ENCODE peak calls at places on chromosomes 4 and X, in five cellular contexts. R is fibroblast of the aortic adventitia, A is dorsolateral prefrontal cortex, G is fibroblast of lung, J is choroid plexus epithelial cell. T is an unnamed sample.

GRCh38 chr4:174365018-174365587 is 81.4 kb downstream of the CEP44 start:
- DNase-seq in A (no peak), J (peak; percentile 74), G (peak; percentile 20), R (peak; percentile 76), T (no peak)

GRCh38 chr4:14180166-14180565 is 552.6 kb upstream of the BOD1L1 start:
- DNase-seq in A (no peak), R (no peak), J (no peak), G (no peak), T (no peak)

GRCh38 chr4:124409044-124409443 is 303.5 kb downstream of the ANKRD50 start:
- DNase-seq in R (peak; percentile 27), G (peak; percentile 73), J (peak; percentile 64), A (no peak), T (no peak)

GRCh38 chr4:174136013-174136412 is 147.5 kb downstream of the FBXO8 start:
- DNase-seq in J (no peak), G (no peak), A (no peak), R (peak; percentile 64), T (no peak)

GRCh38 chrX:19810809-19811208 is 76.6 kb downstream of the SH3KBP1 start:
- DNase-seq in A (no peak), R (peak; percentile 37), G (no peak), J (peak; percentile 72), T (no peak)

GRCh38 chr4:133498149-133498548 is 349.1 kb downstream of the PCDH10 start:
- DNase-seq in J (no peak), G (peak; percentile 29), R (no peak), A (no peak), T (no peak)

GRCh38 chrX:43510194-43510593 is 145.9 kb upstream of the MAOA start:
- DNase-seq in G (no peak), A (no peak), R (no peak), J (no peak), T (no peak)

GRCh38 chrX:105564536-105564935 is 257.8 kb upstream of the NRK start:
- DNase-seq in A (no peak), J (peak; percentile 86), G (peak; percentile 90), R (peak; percentile 70), T (no peak)

GRCh38 chr4:60746172-60746571 is 454.0 kb upstream of the ADGRL3 start:
- DNase-seq in A (no peak), G (no peak), R (no peak), J (no peak), T (no peak)

GRCh38 chrX:107736781-107737531 is 38.6 kb downstream of the TSC22D3 start:
- DNase-seq in J (peak; percentile 64), G (no peak), A (no peak), R (no peak), T (no peak)

GRCh38 chrX:41010188-41010846 is 74.9 kb upstream of the USP9X start:
- DNase-seq in G (peak; percentile 90), J (peak; percentile 94), R (peak; percentile 95), A (peak; percentile 35), T (peak; percentile 33)

GRCh38 chr4:55547461-55547770 is 707 bp upstream of the CLOCK start:
- DNase-seq in A (peak; percentile 42), R (no peak), J (peak; percentile 11), G (peak; percentile 58), T (no peak)

GRCh38 chrX:42978655-42979379 is 200.9 kb upstream of the PPP1R2C start:
- DNase-seq in J (peak; percentile 23), R (no peak), G (peak; percentile 33), A (no peak), T (no peak)

GRCh38 chr4:182144621-182145359 is 98.4 kb upstream of the TENM3 start:
- DNase-seq in G (no peak), A (no peak), J (no peak), R (no peak), T (no peak)

GRCh38 chr4:71025654-71026053 is 32.2 kb downstream of the DCK start:
- DNase-seq in R (no peak), A (no peak), J (peak; percentile 4), G (no peak), T (no peak)

DNA sequence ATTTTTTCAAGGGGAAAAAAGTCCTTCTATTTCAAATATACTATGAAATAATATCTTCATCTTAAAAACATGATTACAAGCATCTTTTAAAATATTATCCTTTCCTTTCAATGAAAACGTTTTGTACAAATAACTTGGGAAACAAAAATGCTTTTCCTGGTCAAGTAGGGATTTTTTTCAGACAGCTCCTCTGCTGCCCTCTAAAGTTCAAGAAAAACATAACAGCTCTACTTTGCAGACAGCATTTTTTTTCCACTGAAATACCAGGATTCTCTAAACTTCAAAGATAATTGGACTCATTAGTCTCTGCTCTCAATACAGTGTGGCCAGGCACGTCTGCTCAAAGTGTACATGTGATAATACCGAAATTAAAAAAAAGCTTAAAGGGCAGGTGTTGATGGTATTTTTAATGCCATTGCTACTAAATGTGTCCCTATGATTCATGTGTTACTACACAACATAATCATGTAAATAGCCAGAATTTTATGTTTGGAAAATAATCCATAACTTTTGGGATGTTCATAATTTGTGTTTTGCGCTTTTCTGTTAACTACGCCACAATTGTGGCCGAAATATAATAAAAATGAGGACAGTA is 479.0 kb downstream of the KCNIP4 start:
- DNase-seq in A (no peak), G (peak; percentile 14), R (peak; percentile 13), J (peak; percentile 57), T (no peak)
- TF ChIP-seq CTCF in A (peak; percentile 51), G (peak; percentile 42), R (peak; percentile 48), J (peak; percentile 71), T (no peak)

DNA sequence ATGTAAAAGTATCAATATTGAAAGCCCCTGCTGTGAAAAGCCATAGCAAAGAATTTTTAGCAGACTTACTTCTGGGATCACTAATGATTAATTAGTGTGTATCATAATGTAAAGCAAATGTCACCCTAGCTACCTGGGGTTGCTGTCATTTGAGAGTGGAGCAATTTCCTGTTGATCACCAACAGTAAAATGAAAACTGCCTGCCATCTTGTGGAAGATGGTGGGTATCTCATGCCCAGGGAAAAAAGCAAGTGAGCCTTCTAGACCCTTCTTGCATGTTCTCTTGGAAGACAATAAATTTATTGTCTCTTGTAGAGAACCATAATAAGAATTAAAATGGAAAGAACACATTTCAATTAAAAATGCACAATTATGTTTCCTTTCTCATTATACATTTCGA is 360.2 kb downstream of the ZIC3 start:
- DNase-seq in A (no peak), R (no peak), G (no peak), J (peak; percentile 19), T (no peak)
- TF ChIP-seq CTCF in A (peak; percentile 22), R (no peak), G (no peak), J (peak; percentile 37), T (no peak)

GRCh38 chr4:19969492-19969891 is 282.2 kb upstream of the SLIT2 start:
- DNase-seq in G (no peak), A (no peak), J (peak; percentile 55), R (no peak), T (no peak)
- TF ChIP-seq CTCF in G (no peak), A (no peak), J (peak; percentile 60), R (no peak), T (no peak)

GRCh38 chr4:8689741-8690140 is 97.2 kb downstream of the CPZ start:
- DNase-seq in R (no peak), J (no peak), A (no peak), G (no peak), T (no peak)

GRCh38 chr4:8688908-8689445 is 96.4 kb downstream of the CPZ start:
- DNase-seq in A (no peak), G (no peak), J (no peak), R (no peak), T (no peak)

GRCh38 chr4:8690216-8690786 is 97.7 kb downstream of the CPZ start:
- DNase-seq in A (no peak), J (no peak), G (no peak), R (no peak), T (no peak)

GRCh38 chr4:8687083-8687482 is 94.5 kb downstream of the CPZ start:
- DNase-seq in R (no peak), G (no peak), J (no peak), A (no peak), T (no peak)

DNA sequence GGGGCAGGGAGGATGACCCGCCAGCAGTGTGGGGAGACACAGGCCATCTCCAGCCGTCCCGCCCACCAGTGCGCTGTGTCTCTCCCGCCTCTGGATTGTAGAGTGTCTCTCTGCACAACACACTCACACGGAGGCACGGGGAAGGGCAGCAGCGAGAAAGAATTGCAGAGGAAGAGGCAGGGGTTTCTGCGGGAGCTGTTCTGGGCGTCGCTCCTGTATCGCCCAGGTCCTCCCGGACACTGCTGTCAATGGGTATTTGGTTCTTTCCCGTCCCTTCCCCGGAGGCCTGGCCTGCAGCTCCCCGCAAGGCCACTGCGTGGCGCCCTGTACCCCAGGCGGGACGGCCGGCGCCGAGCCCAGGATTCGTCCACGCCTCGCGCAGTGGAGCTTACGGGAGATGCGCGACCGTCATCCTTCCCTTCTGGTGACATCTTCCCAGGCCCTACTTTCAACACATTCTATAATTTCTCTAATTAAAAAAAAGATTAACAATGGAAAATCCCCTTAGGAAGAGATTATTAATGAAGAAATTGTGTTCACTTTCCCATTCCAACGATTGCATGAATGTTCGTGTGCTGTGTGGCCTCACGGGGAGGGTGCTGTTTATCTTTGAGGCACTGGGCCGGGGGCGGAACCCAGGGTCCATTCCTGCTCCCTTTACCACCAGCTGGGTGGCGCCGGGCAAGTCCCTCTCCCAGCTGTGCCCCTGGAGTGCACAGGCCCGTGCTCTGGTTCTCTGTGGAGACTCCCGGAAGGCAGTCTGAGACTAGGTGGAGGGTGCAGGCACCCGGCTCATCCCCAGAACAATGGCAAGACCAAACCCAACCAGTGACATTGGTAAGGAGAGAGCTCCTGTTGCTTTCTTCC is 95.7 kb downstream of the CPZ start:
- DNase-seq in J (peak; percentile 16), G (no peak), A (no peak), R (no peak), T (no peak)
- TF ChIP-seq CTCF in J (peak; percentile 69), G (no peak), A (peak; percentile 50), R (peak; percentile 20), T (no peak)

GRCh38 chr4:129929052-129929451 is 833.1 kb downstream of the C4orf33 start:
- DNase-seq in A (no peak), G (no peak), R (no peak), J (no peak), T (no peak)
- TF ChIP-seq CTCF in A (peak; percentile 9), G (no peak), R (no peak), J (peak; percentile 17), T (no peak)

GRCh38 chr4:94451669-94452475 is at the start of gene PDLIM5:
- DNase-seq in R (peak; percentile 82), G (peak; percentile 87), J (peak; percentile 92), A (peak; percentile 76), T (peak; percentile 77)
- TF ChIP-seq CTCF in R (peak; percentile 7), G (no peak), J (no peak), A (no peak), T (no peak)

DNA sequence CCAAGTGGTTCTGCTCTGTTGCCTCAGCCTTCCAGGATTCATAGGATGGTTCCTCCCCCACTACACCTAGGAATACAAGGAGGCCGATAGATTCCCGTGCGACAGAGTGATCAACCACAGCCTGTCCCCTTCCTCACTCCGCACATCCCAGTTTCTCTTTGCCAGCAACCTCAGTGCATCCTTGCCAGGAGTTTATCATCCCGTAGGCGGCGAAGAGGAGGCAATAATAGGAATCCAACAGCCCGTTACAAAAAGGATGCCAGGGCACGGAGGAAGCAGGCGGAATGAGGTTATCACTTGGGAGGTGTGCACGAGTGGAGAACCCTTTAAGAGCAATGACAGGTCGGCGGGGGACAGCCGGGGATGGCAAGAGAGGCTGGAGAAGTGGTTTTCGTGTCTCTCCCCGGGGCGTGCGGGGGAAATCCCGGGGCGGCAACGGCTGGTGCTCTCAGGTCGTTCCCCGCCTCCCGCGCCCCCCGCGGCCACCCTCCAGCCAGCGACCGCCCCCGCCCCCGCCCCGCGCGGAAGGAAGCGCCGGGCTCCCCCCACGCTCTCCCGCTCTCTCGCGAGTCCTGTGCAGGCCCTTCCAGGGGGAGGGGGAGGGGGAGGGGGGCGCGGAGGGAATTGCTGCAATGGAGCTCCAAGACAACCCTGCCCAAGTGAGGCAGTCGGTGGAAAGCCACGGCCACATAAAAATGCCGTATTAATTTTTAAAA is 1.6 kb downstream of the PPP3CA start:
- DNase-seq in G (peak; percentile 55), A (no peak), J (peak; percentile 54), R (peak; percentile 54), T (peak; percentile 36)
- TF ChIP-seq CTCF in G (no peak), A (no peak), J (peak; percentile 21), R (peak; percentile 11), T (no peak)

GRCh38 chr4:6742989-6743388 is 27.0 kb downstream of the BLOC1S4 start:
- DNase-seq in J (no peak), A (no peak), R (no peak), G (no peak), T (no peak)
- TF ChIP-seq CTCF in J (no peak), A (no peak), R (no peak), G (no peak), T (no peak)

T was measured in omental fat pad.